ENCODE peak calls at places on chromosomes 16 and 17, in four cellular contexts. A, N, Y and P are unnamed samples.

GRCh38 chr17:6177941-6178694 is 107.9 kb downstream of the WSCD1 start:
- DNase-seq in A (no peak), Y (no peak), N (no peak), P (no peak)

GRCh38 chr16:87538594-87538993 is 45.8 kb upstream of the ZCCHC14 start:
- DNase-seq in A (no peak), Y (no peak), N (no peak), P (no peak)

GRCh38 chr16:1245452-1246005 is 5.0 kb downstream of the TPSAB1 start:
- DNase-seq in A (no peak), N (no peak), Y (no peak), P (no peak)

GRCh38 chr17:83173997-83174858 is 94.8 kb downstream of the METRNL start:
- DNase-seq in A (peak; percentile 90), Y (peak; percentile 63), N (no peak), P (peak; percentile 71)

GRCh38 chr16:22141746-22142145 is 20.6 kb upstream of the SDR42E2 start:
- DNase-seq in N (no peak), Y (no peak), A (peak; percentile 50), P (no peak)

GRCh38 chr17:60888812-60889709 is 211.4 kb downstream of the BCAS3 start:
- DNase-seq in A (no peak), N (no peak), Y (no peak), P (no peak)

GRCh38 chr16:10877472-10877946 is 507 bp downstream of the CIITA start:
- DNase-seq in N (no peak), A (no peak), Y (no peak), P (no peak)

GRCh38 chr16:82832861-82833260 is 206.1 kb downstream of the CDH13 start:
- DNase-seq in Y (no peak), A (no peak), N (no peak), P (no peak)

GRCh38 chr16:72829846-72830620 is 217.9 kb downstream of the ZFHX3 start:
- DNase-seq in Y (no peak), N (no peak), A (no peak), P (no peak)

GRCh38 chr16:27313422-27314160 is at the start of gene IL4R:
- DNase-seq in N (no peak), Y (peak; percentile 58), A (peak; percentile 94), P (peak; percentile 62)

GRCh38 chr17:64250211-64250835 is 12.7 kb downstream of the TEX2 start:
- DNase-seq in Y (no peak), A (no peak), N (no peak), P (no peak)

GRCh38 chr16:74568961-74569631 is 37.8 kb downstream of the GLG1 start:
- DNase-seq in Y (no peak), N (no peak), A (no peak), P (no peak)

GRCh38 chr17:78804777-78805176 is 22.7 kb upstream of the CYTH1 start:
- DNase-seq in N (no peak), Y (no peak), A (no peak), P (no peak)

GRCh38 chr17:78307887-78308633 is 51.8 kb downstream of the SOCS3 start:
- DNase-seq in Y (no peak), N (no peak), A (peak; percentile 60), P (no peak)

DNA sequence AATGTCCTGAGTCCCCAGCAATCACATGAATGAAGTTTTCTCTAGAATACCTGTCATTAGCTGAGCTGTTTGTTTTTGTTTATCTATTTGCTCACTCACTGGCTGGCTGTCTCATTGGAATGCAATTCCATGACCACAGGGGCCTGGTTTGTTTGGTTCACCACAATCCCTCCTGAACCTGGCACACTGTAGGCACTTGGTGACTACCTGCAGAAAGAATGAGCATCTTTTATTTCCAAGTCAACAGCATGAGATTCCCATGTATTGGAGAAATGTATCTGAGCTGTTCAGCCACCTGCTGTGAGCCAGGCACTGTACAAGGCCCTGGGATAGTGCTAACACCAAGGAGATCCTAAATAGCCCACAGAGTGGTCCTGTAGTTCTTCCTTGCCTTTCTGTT is 345.1 kb downstream of the XYLT1 start:
- DNase-seq in A (no peak), Y (no peak), N (no peak), P (no peak)
- TF ChIP-seq TAF1 in A (no peak), Y (no peak), N (no peak), P (no peak)

DNA sequence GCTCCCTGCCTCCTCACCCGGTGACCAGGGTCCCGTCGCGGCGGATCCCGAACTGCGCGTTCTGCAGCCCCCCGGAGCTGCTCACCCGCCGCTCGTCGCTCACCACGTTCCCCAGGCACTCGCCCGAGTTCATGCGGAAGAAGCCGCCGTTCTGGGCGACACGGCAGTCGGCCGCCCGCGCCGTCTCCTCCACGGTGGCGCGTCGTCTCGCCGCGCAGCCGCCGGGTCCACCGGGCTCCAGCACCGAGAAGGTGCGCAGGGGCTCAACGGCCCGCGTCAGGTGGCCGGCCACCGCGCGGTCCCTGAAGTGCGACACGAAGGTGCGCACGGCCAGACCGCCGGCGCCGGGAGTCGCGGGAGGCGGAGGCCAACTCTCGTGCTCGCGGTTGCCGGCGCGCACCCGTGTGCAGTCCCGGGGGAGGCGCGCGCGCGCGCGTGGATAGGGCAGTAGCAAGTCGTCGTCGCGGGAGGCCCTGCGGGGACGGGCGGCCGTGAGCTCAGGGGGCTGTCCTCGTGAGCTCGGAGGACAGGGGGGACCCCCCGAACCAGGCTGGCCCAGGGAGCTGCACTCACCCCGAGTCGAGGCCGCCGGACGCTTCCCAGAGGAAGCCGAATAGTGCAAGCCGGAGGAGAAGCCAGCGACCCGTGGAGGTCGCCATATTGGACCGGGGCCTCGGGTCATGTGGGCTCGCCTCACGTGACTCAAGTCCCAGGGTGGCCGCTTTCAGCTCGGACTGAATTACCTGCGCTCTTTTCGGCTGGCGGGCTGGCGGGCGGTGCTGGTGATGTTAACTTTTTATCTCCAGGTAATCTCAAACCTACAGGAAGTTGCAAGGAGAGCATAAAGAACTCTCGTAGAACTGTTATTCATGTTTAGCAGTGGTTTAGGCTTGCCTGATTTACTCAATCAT is at the start of gene NAGPA:
- DNase-seq in N (peak; percentile 54), A (peak; percentile 87), Y (peak; percentile 91), P (peak; percentile 92)
- TF ChIP-seq POLR2A in N (peak; percentile 81), A (peak; percentile 92), Y (peak; percentile 74), P (peak; percentile 71)

GRCh38 chr16:69935740-69936139 is 15.4 kb upstream of the CLEC18A start:
- DNase-seq in Y (no peak), N (no peak), A (no peak), P (no peak)
- TF ChIP-seq POLR2AphosphoS5 in Y (no peak), N (no peak), A (no peak), P (no peak)

GRCh38 chr16:85168732-85169256 is 56.5 kb upstream of the CIBAR2 start:
- DNase-seq in A (no peak), Y (no peak), N (no peak), P (peak; percentile 68)
- TF ChIP-seq TAF1 in A (no peak), Y (no peak), N (no peak), P (no peak)

DNA sequence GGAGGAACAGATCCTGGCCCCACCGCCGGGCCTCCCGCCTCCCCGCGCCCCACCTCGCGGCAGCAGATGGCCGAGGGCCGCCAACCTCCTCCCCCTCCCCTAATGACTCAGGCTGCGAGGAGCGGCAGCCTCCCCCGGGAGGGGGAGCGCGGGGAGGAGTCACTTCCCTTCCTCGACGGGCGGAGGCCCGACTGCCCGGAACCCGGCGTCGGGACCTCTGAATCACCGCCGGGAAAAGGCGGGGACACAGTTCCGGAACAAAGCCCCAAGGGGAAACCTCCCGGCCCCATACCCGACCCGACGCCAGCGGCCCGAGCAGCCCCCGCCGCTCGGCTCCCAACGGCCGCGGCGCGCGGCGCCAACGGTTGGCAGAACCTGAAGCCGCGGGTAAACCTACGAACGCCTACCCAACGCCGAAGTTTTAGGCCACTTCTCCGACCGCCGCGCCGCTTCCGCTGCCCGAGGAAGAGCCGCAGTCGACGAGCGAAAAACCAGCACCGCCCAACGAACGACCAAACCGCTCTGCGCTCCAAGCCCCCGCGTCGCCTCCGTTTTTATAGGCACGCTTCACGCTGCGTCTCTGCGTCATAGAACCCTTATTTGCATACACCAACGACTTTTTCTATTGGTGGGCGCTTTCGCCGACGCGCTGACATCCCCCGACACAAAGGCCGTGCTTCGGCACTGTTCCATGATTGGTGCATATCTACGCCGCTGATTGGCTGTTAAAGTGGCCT is 5.2 kb upstream of the UNK start:
- DNase-seq in N (peak; percentile 98), Y (peak; percentile 88), A (peak; percentile 100), P (peak; percentile 89)
- TF ChIP-seq POLR2A in N (peak; percentile 100), Y (peak; percentile 100), A (peak; percentile 100), P (peak; percentile 100)

DNA sequence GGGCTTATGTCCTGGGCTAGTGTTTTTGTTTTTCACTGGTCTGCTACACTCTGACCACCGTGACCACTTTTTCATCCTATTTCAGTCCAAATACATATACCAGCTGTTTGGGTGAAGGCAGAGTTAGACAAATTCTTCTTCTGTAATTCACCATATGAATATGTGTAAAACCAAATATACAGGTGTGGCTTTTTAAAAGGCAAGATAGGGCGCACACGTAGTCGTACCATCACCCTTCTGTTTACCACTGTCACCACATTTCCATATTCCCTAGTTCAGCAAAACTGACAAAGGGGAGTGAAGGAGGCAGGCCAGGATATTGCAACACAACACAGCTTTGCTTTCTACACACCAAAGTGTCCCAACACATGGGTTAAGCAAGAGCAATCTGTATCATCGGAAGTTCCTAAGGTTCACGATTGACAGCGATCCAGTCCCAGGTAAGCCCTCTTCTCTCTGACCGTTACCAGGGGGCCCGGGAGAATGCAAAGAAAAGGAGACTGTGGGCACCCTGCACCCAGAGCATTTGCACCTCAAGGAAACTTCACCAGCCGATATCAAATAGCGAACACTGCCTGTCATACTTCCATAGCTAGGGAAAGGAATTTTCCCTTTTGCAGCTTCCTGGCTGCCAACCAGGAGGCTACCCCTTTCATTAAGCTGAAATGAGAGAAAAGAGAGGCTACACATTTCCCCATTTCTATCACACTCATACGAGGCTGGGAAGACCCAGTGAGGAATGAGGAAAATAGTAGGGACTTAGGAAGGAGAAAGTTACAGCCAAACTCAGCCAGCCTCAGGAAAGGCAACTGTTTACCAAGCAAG is 23.1 kb downstream of the CREBBP start:
- DNase-seq in A (peak; percentile 89), N (no peak), Y (no peak), P (no peak)
- TF ChIP-seq POLR2AphosphoS5 in A (no peak), N (no peak), Y (no peak), P (no peak)

DNA sequence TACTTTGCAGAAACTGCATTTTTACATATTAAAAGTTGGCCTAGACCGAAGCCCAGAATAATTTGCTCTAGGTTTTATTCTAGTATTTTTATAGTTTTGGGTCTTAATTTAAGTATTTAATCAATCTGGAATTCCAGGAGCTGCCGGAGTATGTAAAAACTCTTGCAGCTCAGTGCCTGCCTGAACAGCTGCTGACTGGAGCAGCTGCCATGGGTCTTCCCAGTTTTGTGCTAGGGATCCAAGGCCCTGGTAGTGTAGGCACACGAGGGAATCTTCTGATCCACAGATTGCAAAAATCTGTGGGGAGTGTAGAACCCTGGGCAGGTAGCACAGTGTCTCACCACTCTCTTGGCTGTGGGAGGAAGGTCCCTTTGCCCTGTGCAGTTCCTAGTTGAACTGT is 87.0 kb upstream of the HS3ST3A1 start:
- DNase-seq in A (no peak), Y (no peak), N (no peak), P (no peak)
- TF ChIP-seq TAF1 in A (no peak), Y (no peak), N (no peak), P (no peak)

DNA sequence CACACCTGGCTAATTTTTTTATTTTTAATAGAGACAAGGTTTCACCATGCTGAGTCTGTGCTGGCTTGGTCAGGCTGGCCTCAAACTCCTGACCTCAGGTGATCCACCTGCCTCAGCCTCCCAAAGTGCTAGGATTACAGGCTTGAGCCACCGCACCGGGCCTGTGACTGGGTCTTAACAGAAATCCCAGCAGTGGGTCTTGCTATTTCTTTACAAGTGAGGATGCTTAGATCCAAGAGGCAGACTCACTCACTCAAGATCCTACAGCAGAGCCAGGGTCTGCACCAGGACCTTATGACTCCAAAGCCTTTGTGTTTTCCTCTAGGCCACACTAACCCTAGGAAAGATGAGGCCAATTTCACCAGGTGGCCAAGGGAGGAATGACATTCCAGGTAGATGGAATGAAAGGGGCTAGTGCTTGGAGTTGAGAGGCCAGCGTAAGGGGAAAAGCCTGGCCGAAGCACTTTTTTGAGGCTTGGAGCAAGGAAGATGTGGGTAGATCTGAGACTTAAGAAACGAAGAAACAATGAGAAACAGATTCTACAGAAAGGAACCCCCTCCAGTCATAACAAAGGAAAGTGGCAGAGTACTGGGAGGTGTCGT is 5.7 kb upstream of the STAT5A start:
- DNase-seq in N (no peak), A (no peak), Y (no peak), P (no peak)
- TF ChIP-seq POLR2A in N (no peak), A (no peak), Y (no peak), P (no peak)